ENCODE peak calls at places on chromosomes 11 and 22, in seven cellular contexts. One of them, this sample, is unnamed.

GRCh38 chr11:34654491-34655334 is 33.8 kb downstream of the EHF start:
- DNase-seq in psoas muscle: peak
- DNase-seq in endodermal cell: peak
- DNase-seq in dorsolateral prefrontal cortex: peak
- DNase-seq in CD8-positive, alpha-beta memory T cell: no peak
- DNase-seq in ovary: no peak
- DNase-seq in transverse colon: no peak
- DNase-seq in this sample: no peak

GRCh38 chr11:12845739-12846358 is 163.3 kb upstream of the RASSF10 start:
- DNase-seq in psoas muscle: no peak
- DNase-seq in endodermal cell: peak
- DNase-seq in dorsolateral prefrontal cortex: peak
- DNase-seq in CD8-positive, alpha-beta memory T cell: no peak
- DNase-seq in ovary: peak
- DNase-seq in transverse colon: peak
- DNase-seq in this sample: no peak

GRCh38 chr11:35029979-35030378 is 109.0 kb upstream of the CD44 start:
- DNase-seq in psoas muscle: no peak
- DNase-seq in endodermal cell: no peak
- DNase-seq in dorsolateral prefrontal cortex: no peak
- DNase-seq in CD8-positive, alpha-beta memory T cell: no peak
- DNase-seq in ovary: no peak
- DNase-seq in transverse colon: no peak
- DNase-seq in this sample: no peak

GRCh38 chr22:33049125-33049729 is 9.0 kb downstream of the SYN3 start:
- DNase-seq in psoas muscle: peak
- DNase-seq in endodermal cell: peak
- DNase-seq in dorsolateral prefrontal cortex: peak
- DNase-seq in CD8-positive, alpha-beta memory T cell: peak
- DNase-seq in ovary: peak
- DNase-seq in transverse colon: peak
- DNase-seq in this sample: peak

GRCh38 chr11:134751161-134751560 is 339.1 kb upstream of the B3GAT1 start:
- DNase-seq in psoas muscle: no peak
- DNase-seq in endodermal cell: peak
- DNase-seq in dorsolateral prefrontal cortex: no peak
- DNase-seq in CD8-positive, alpha-beta memory T cell: no peak
- DNase-seq in ovary: no peak
- DNase-seq in transverse colon: no peak
- DNase-seq in this sample: peak

GRCh38 chr11:2798951-2799761 is 86.4 kb downstream of the CDKN1C start:
- DNase-seq in psoas muscle: peak
- DNase-seq in endodermal cell: peak
- DNase-seq in dorsolateral prefrontal cortex: no peak
- DNase-seq in CD8-positive, alpha-beta memory T cell: no peak
- DNase-seq in ovary: peak
- DNase-seq in transverse colon: peak
- DNase-seq in this sample: no peak

GRCh38 chr22:44116755-44117684 is 63.7 kb upstream of the PARVG start:
- DNase-seq in psoas muscle: no peak
- DNase-seq in endodermal cell: no peak
- DNase-seq in dorsolateral prefrontal cortex: no peak
- DNase-seq in CD8-positive, alpha-beta memory T cell: no peak
- DNase-seq in ovary: no peak
- DNase-seq in transverse colon: no peak
- DNase-seq in this sample: no peak

GRCh38 chr11:2203440-2204259 is 32.0 kb upstream of the TH start:
- DNase-seq in psoas muscle: no peak
- DNase-seq in endodermal cell: peak
- DNase-seq in dorsolateral prefrontal cortex: peak
- DNase-seq in CD8-positive, alpha-beta memory T cell: no peak
- DNase-seq in ovary: no peak
- DNase-seq in transverse colon: peak
- DNase-seq in this sample: peak

DNA sequence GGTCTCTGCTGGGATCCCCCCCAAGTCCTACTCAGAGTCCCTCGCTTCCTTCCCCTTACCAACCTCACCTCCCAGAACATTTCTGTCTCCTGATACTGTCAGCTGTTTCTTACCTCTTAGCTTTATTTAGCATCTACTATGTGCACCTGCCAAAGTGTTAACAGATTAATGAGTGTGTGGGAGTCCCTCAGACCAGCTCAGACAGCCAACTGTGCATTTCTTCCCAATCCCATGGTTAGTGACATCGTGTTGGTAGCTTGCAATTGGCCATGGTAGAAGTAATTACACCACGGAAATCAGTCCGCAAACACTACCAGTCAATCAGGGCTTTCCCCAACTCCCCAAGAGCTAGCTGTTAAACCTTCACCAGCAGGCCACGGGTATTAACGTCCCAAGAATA is 150.6 kb downstream of the DSCAML1 start:
- DNase-seq in psoas muscle: no peak
- DNase-seq in endodermal cell: no peak
- DNase-seq in dorsolateral prefrontal cortex: no peak
- DNase-seq in CD8-positive, alpha-beta memory T cell: no peak
- DNase-seq in ovary: no peak
- DNase-seq in transverse colon: no peak
- DNase-seq in this sample: no peak
- H3K27ac ChIP-seq in psoas muscle: no peak
- H3K27ac ChIP-seq in endodermal cell: no peak
- H3K27ac ChIP-seq in dorsolateral prefrontal cortex: no peak
- H3K27ac ChIP-seq in CD8-positive, alpha-beta memory T cell: no peak
- H3K27ac ChIP-seq in ovary: no peak
- H3K27ac ChIP-seq in transverse colon: no peak
- H3K27ac ChIP-seq in this sample: no peak

GRCh38 chr22:42947211-42947990 is 67.5 kb downstream of the PACSIN2 start:
- DNase-seq in psoas muscle: peak
- DNase-seq in endodermal cell: no peak
- DNase-seq in dorsolateral prefrontal cortex: no peak
- DNase-seq in CD8-positive, alpha-beta memory T cell: no peak
- DNase-seq in ovary: no peak
- DNase-seq in transverse colon: no peak
- DNase-seq in this sample: peak

GRCh38 chr22:42946551-42947198 is 68.3 kb downstream of the PACSIN2 start:
- DNase-seq in psoas muscle: no peak
- DNase-seq in endodermal cell: no peak
- DNase-seq in dorsolateral prefrontal cortex: no peak
- DNase-seq in CD8-positive, alpha-beta memory T cell: no peak
- DNase-seq in ovary: no peak
- DNase-seq in transverse colon: no peak
- DNase-seq in this sample: no peak

GRCh38 chr22:42949159-42949558 is 65.8 kb downstream of the PACSIN2 start:
- DNase-seq in psoas muscle: peak
- DNase-seq in endodermal cell: no peak
- DNase-seq in dorsolateral prefrontal cortex: no peak
- DNase-seq in CD8-positive, alpha-beta memory T cell: no peak
- DNase-seq in ovary: no peak
- DNase-seq in transverse colon: no peak
- DNase-seq in this sample: peak

GRCh38 chr22:42950281-42950680 is 64.7 kb downstream of the PACSIN2 start:
- DNase-seq in psoas muscle: no peak
- DNase-seq in endodermal cell: no peak
- DNase-seq in dorsolateral prefrontal cortex: no peak
- DNase-seq in CD8-positive, alpha-beta memory T cell: no peak
- DNase-seq in ovary: no peak
- DNase-seq in transverse colon: no peak
- DNase-seq in this sample: no peak

GRCh38 chr22:42948205-42948804 is 66.6 kb downstream of the PACSIN2 start:
- DNase-seq in psoas muscle: no peak
- DNase-seq in endodermal cell: no peak
- DNase-seq in dorsolateral prefrontal cortex: no peak
- DNase-seq in CD8-positive, alpha-beta memory T cell: no peak
- DNase-seq in ovary: no peak
- DNase-seq in transverse colon: no peak
- DNase-seq in this sample: no peak
- H3K27ac ChIP-seq in psoas muscle: peak
- H3K27ac ChIP-seq in endodermal cell: peak
- H3K27ac ChIP-seq in dorsolateral prefrontal cortex: no peak
- H3K27ac ChIP-seq in CD8-positive, alpha-beta memory T cell: no peak
- H3K27ac ChIP-seq in ovary: no peak
- H3K27ac ChIP-seq in transverse colon: no peak
- H3K27ac ChIP-seq in this sample: no peak

GRCh38 chr22:36256474-36256873 is 3.5 kb downstream of the APOL1 start:
- DNase-seq in psoas muscle: no peak
- DNase-seq in endodermal cell: no peak
- DNase-seq in dorsolateral prefrontal cortex: no peak
- DNase-seq in CD8-positive, alpha-beta memory T cell: no peak
- DNase-seq in ovary: no peak
- DNase-seq in transverse colon: no peak
- DNase-seq in this sample: no peak

GRCh38 chr22:36253523-36254490 is 874 bp downstream of the APOL1 start:
- DNase-seq in psoas muscle: peak
- DNase-seq in endodermal cell: no peak
- DNase-seq in dorsolateral prefrontal cortex: no peak
- DNase-seq in CD8-positive, alpha-beta memory T cell: no peak
- DNase-seq in ovary: peak
- DNase-seq in transverse colon: peak
- DNase-seq in this sample: no peak

GRCh38 chr22:36258750-36259619 is 6.1 kb downstream of the APOL1 start:
- DNase-seq in psoas muscle: no peak
- DNase-seq in endodermal cell: peak
- DNase-seq in dorsolateral prefrontal cortex: no peak
- DNase-seq in CD8-positive, alpha-beta memory T cell: no peak
- DNase-seq in ovary: peak
- DNase-seq in transverse colon: peak
- DNase-seq in this sample: no peak

GRCh38 chr22:36257948-36258674 is 5.2 kb downstream of the APOL1 start:
- DNase-seq in psoas muscle: no peak
- DNase-seq in endodermal cell: no peak
- DNase-seq in dorsolateral prefrontal cortex: no peak
- DNase-seq in CD8-positive, alpha-beta memory T cell: no peak
- DNase-seq in ovary: no peak
- DNase-seq in transverse colon: no peak
- DNase-seq in this sample: no peak

GRCh38 chr22:36257308-36257707 is 4.4 kb downstream of the APOL1 start:
- DNase-seq in psoas muscle: no peak
- DNase-seq in endodermal cell: no peak
- DNase-seq in dorsolateral prefrontal cortex: no peak
- DNase-seq in CD8-positive, alpha-beta memory T cell: no peak
- DNase-seq in ovary: no peak
- DNase-seq in transverse colon: no peak
- DNase-seq in this sample: no peak
- H3K27ac ChIP-seq in psoas muscle: no peak
- H3K27ac ChIP-seq in endodermal cell: no peak
- H3K27ac ChIP-seq in dorsolateral prefrontal cortex: no peak
- H3K27ac ChIP-seq in CD8-positive, alpha-beta memory T cell: no peak
- H3K27ac ChIP-seq in ovary: no peak
- H3K27ac ChIP-seq in transverse colon: no peak
- H3K27ac ChIP-seq in this sample: no peak

GRCh38 chr11:118887219-118887618 is 3.5 kb downstream of the CXCR5 start:
- DNase-seq in psoas muscle: no peak
- DNase-seq in endodermal cell: peak
- DNase-seq in dorsolateral prefrontal cortex: no peak
- DNase-seq in CD8-positive, alpha-beta memory T cell: no peak
- DNase-seq in ovary: no peak
- DNase-seq in transverse colon: no peak
- DNase-seq in this sample: no peak
- H3K27ac ChIP-seq in psoas muscle: peak
- H3K27ac ChIP-seq in endodermal cell: peak
- H3K27ac ChIP-seq in dorsolateral prefrontal cortex: no peak
- H3K27ac ChIP-seq in CD8-positive, alpha-beta memory T cell: peak
- H3K27ac ChIP-seq in ovary: no peak
- H3K27ac ChIP-seq in transverse colon: peak
- H3K27ac ChIP-seq in this sample: peak

This sample was measured in aorta.